ENCODE peak calls at places on chromosome 14, in five cellular contexts. H is brain microvascular endothelial cell; N is suprapubic skin; O is CD4-positive, alpha-beta T cell; G is AG09309. M is an unnamed sample.

GRCh38 chr14:75301666-75302325 is 23.2 kb downstream of the FOS start:
- DNase-seq in H (peak), N (peak), O (no peak), G (no peak), M (no peak)

GRCh38 chr14:75578099-75578785 is at the start of gene FLVCR2:
- DNase-seq in H (peak), N (peak), O (peak), G (no peak), M (no peak)

GRCh38 chr14:31024042-31024480 is 1.4 kb upstream of the AP4S1 start:
- DNase-seq in H (no peak), N (no peak), O (no peak), G (no peak), M (no peak)

GRCh38 chr14:44970907-44971306 is 8.9 kb downstream of the TOGARAM1 start:
- DNase-seq in H (no peak), N (no peak), O (no peak), G (no peak), M (no peak)

GRCh38 chr14:26394114-26394855 is 203.5 kb downstream of the NOVA1 start:
- DNase-seq in H (no peak), N (no peak), O (no peak), G (no peak), M (no peak)

GRCh38 chr14:100140452-100141132 is 18.9 kb downstream of the DEGS2 start:
- DNase-seq in H (no peak), N (no peak), O (no peak), G (no peak), M (no peak)

GRCh38 chr14:67514650-67515385 is 18.3 kb upstream of the PLEKHH1 start:
- DNase-seq in H (peak), N (no peak), O (no peak), G (no peak), M (no peak)

GRCh38 chr14:27145170-27145569 is 547.3 kb upstream of the NOVA1 start:
- DNase-seq in H (no peak), N (no peak), O (no peak), G (no peak), M (no peak)

GRCh38 chr14:81303258-81303935 is 82.6 kb upstream of the GTF2A1 start:
- DNase-seq in H (no peak), N (peak), O (no peak), G (no peak), M (no peak)

GRCh38 chr14:70726651-70727375 is 82.5 kb downstream of the MAP3K9 start:
- DNase-seq in H (no peak), N (no peak), O (no peak), G (no peak), M (no peak)

GRCh38 chr14:91108941-91109611 is 4.8 kb upstream of the DGLUCY start:
- DNase-seq in H (peak), N (peak), O (peak), G (no peak), M (no peak)

GRCh38 chr14:98997526-98998205 is 274.3 kb downstream of the BCL11B start:
- DNase-seq in H (no peak), N (no peak), O (no peak), G (no peak), M (peak)

GRCh38 chr14:35474323-35474722 is 59.6 kb upstream of the INSM2 start:
- DNase-seq in H (no peak), N (no peak), O (no peak), G (no peak), M (no peak)

GRCh38 chr14:102954081-102954789 is 31.8 kb downstream of the AMN start:
- DNase-seq in H (no peak), N (no peak), O (no peak), G (no peak), M (no peak)

GRCh38 chr14:95522116-95522515 is 5.7 kb upstream of the SYNE3 start:
- DNase-seq in H (no peak), N (peak), O (no peak), G (no peak), M (no peak)

GRCh38 chr14:78848234-78848820 is 678.2 kb downstream of the NRXN3 start:
- DNase-seq in H (peak), N (no peak), O (no peak), G (no peak), M (no peak)

GRCh38 chr14:51224551-51224950 is 15.5 kb upstream of the TMX1 start:
- DNase-seq in H (no peak), N (no peak), O (no peak), G (no peak), M (no peak)

GRCh38 chr14:37230551-37231194 is 32.9 kb downstream of the MIPOL1 start:
- DNase-seq in H (peak), N (no peak), O (no peak), G (peak), M (no peak)

GRCh38 chr14:77100961-77101360 is 2.9 kb downstream of the CIPC start:
- DNase-seq in H (no peak), N (no peak), O (no peak), G (no peak), M (no peak)

GRCh38 chr14:56145965-56146364 is 27.8 kb downstream of the PELI2 start:
- DNase-seq in H (peak), N (no peak), O (no peak), G (peak), M (no peak)

GRCh38 chr14:52012635-52013034 is 23.3 kb downstream of the RTRAF start:
- DNase-seq in H (no peak), N (no peak), O (no peak), G (no peak), M (no peak)

GRCh38 chr14:77265187-77265515 is 5.9 kb downstream of the NGB start:
- DNase-seq in H (no peak), N (no peak), O (no peak), G (no peak), M (no peak)

GRCh38 chr14:73795974-73796373 is 55.7 kb upstream of the PTGR2 start:
- DNase-seq in H (no peak), N (no peak), O (no peak), G (no peak), M (no peak)

GRCh38 chr14:37397941-37398215 is 197.2 kb downstream of the FOXA1 start:
- DNase-seq in H (no peak), N (no peak), O (no peak), G (no peak), M (no peak)

GRCh38 chr14:85534435-85534834 is 4.5 kb downstream of the FLRT2 start:
- DNase-seq in H (no peak), N (no peak), O (no peak), G (no peak), M (no peak)

GRCh38 chr14:65940056-65940735 is 527.7 kb downstream of the FUT8 start:
- DNase-seq in H (no peak), N (no peak), O (no peak), G (no peak), M (no peak)
- TF ChIP-seq CTCF in H (peak), N (no peak), O (no peak), G (no peak), M (no peak)

GRCh38 chr14:22106700-22107697 is 433.4 kb upstream of the OR4E1 start:
- DNase-seq in H (no peak), N (no peak), O (no peak), G (no peak), M (no peak)
- TF ChIP-seq CTCF in H (no peak), N (no peak), O (no peak), G (no peak), M (no peak)

DNA sequence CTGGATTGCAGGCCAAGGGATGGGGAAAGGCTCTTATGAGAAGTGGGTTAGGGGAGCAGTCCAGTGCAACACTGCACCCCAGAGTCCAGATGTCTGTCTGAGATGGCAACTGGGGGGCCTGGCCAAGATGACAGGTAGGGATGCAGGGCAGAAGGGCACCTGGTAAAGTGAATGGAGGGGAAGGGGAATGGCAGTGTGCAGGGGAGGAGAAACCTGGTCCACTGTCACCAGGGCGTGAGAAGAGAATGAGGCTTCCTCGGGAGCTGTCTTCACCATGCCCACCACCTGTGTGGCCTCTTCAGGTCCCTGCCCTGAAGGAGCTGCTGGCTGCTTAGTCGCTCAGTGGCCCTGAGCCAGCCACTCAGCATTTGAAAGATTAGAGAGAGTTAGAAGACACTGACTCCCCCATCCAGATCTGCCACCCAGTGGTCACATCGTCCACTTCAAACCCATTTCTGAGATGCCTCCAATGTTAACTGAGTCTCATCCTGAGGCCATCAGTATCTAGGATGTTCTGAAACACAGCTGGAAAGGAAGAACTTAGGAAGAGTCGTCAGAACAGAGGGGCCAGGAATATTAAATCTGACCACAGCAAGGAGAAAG is 57.3 kb downstream of the PLEKHG3 start:
- DNase-seq in H (peak), N (no peak), O (no peak), G (no peak), M (no peak)
- TF ChIP-seq CTCF in H (no peak), N (no peak), O (no peak), G (peak), M (peak)

DNA sequence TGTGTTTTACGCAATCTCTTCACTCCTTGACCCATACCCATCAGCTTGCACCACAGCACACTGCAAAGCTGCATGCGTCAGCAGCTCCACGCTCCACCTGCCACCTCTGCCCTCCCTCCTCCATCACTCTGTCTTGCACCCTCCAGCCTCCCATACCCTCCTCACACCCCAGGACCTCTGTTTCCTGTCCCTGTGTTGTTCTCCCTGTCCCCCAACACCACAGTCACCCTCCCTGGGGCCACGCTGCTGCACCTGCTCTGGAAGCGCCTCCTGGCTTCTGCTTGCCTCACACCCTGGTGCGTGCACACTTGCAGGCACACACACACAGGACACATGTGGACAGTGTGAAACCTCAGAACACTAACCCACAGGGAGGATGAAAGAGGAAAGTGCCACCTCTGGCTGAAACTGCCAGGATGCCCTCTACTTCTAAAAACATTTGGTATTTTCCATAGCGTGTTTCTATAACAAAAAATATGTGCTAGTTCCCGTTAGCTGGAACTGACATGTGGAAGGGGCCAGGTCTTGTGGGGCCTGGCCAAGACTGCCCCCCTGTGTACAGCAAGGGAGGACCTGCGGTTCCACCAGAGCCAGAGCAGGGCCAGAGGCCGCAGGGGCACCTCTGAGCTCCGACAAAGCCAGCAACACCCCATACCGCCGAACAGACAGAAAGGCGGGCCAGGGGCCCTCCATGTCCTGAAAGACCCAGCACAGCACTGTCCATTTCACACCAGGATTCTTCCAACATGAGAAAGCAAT is 10.0 kb downstream of the BRF1 start:
- DNase-seq in H (no peak), N (no peak), O (no peak), G (no peak), M (no peak)
- TF ChIP-seq CTCF in H (peak), N (no peak), O (no peak), G (no peak), M (peak)

DNA sequence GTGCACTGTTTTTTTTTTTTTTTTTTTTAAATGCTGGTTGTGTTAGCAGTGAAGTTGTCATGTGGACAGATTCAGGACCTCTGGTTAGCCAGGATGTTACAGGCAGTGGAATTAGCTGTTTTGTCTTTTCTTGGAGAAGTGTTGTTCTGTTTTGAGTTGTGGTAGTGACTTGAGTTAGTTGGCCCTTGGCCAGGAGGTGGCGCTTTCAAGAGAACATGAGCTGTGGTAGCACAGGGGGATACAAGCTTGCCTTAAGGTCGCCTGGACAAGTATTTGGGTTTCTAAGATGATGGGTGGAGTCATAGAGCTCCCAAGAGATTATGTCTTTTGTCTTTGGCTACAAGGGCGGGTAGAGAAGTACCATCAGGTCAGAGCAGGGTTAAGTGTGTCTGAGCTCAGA is 33.3 kb upstream of the CCDC198 start:
- DNase-seq in H (no peak), N (no peak), O (no peak), G (no peak), M (no peak)
- TF ChIP-seq CTCF in H (no peak), N (no peak), O (no peak), G (no peak), M (no peak)

GRCh38 chr14:68815288-68816182 is 22.7 kb upstream of the ZFP36L1 start:
- DNase-seq in H (no peak), N (no peak), O (no peak), G (no peak), M (no peak)

GRCh38 chr14:68816183-68816942 is 23.5 kb upstream of the ZFP36L1 start:
- DNase-seq in H (peak), N (peak), O (peak), G (no peak), M (peak)

GRCh38 chr14:68816943-68817430 is 24.1 kb upstream of the ZFP36L1 start:
- DNase-seq in H (no peak), N (no peak), O (no peak), G (no peak), M (no peak)

GRCh38 chr14:68813318-68813838 is 20.5 kb upstream of the ZFP36L1 start:
- DNase-seq in H (no peak), N (no peak), O (no peak), G (no peak), M (no peak)

GRCh38 chr14:68814376-68815287 is 21.8 kb upstream of the ZFP36L1 start:
- DNase-seq in H (no peak), N (no peak), O (no peak), G (no peak), M (no peak)
- TF ChIP-seq CTCF in H (no peak), N (no peak), O (no peak), G (no peak), M (no peak)

DNA sequence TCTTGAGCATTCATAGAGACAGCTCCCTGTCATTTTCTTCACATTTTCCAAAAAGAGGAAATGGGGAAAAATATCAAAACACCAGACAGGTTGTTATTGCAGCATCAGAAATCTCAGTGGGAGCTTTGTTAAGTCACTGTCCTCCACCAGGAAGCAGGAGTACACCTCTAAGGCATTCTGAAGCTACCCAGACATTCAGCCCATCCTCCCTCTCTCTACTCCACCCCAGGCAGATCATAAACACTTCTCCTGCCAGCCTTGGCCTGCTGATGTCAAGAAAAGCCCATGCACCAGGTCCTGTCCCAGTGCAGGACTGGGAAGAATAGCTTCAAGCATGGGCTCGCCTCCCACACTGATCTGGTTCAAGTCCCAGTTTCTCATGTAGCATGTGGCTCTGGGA is 1198.4 kb downstream of the VRK1 start:
- DNase-seq in H (no peak), N (no peak), O (no peak), G (no peak), M (no peak)
- TF ChIP-seq CTCF in H (no peak), N (no peak), O (no peak), G (no peak), M (no peak)

DNA sequence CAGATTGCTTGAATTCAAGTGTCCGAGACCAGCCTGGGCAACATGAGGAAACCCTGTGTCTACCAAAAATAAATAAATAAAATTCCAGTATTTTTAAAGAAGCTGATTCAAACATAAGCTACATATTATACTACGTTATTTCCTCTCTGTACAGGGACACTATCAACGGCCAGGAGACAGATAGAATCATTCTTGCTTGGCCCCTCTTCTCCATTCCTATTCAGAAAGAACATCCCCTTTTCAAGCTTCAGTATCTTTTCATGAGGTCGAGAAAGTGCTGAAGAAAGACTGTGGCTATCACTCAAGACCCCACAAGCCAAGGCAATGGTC is 314 bp upstream of the DHRS7 start:
- DNase-seq in H (no peak), N (no peak), O (no peak), G (no peak), M (no peak)
- TF ChIP-seq CTCF in H (peak), N (no peak), O (no peak), G (no peak), M (no peak)